ENCODE peak calls at places on chromosomes 2 and 18, in five cellular contexts. R is HepG2, A is K562, G is HCT116, J is H1. Q is an unnamed sample.
A peak's percentile ranks its signal among the peaks of the same experiment; 100 is the strongest.

GRCh38 chr2:230124792-230125452 is 56.2 kb upstream of the SLC16A14 start:
- DNase-seq in R (no peak), A (no peak), G (no peak), J (no peak), Q (no peak)

GRCh38 chr2:99085400-99085799 is 56.1 kb upstream of the C2orf15 start:
- DNase-seq in R (peak; percentile 20), A (peak; percentile 33), G (no peak), J (no peak), Q (no peak)

GRCh38 chr2:158034198-158034831 is 67.4 kb upstream of the UPP2 start:
- DNase-seq in R (peak; percentile 74), A (peak; percentile 74), G (peak; percentile 53), J (no peak), Q (no peak)

GRCh38 chr2:231590614-231591013 is 2.0 kb upstream of the TEX44 start:
- DNase-seq in R (no peak), A (no peak), G (no peak), J (no peak), Q (no peak)

GRCh38 chr18:79847606-79848293 is 50.0 kb downstream of the KCNG2 start:
- DNase-seq in R (no peak), A (no peak), G (no peak), J (peak; percentile 33), Q (no peak)

GRCh38 chr2:177263451-177264208 is 897 bp downstream of the NFE2L2 start:
- DNase-seq in R (peak; percentile 96), A (peak; percentile 99), G (peak; percentile 94), J (peak; percentile 88), Q (peak; percentile 71)

GRCh38 chr2:70472256-70472905 is 81.2 kb downstream of the TGFA start:
- DNase-seq in R (no peak), A (no peak), G (no peak), J (no peak), Q (no peak)

GRCh38 chr2:174005801-174006419 is 40.7 kb upstream of the SP3 start:
- DNase-seq in R (no peak), A (no peak), G (no peak), J (no peak), Q (no peak)

GRCh38 chr18:33014060-33014796 is 241.4 kb upstream of the KLHL14 start:
- DNase-seq in R (peak; percentile 64), A (no peak), G (no peak), J (no peak), Q (no peak)

GRCh38 chr18:78793313-78793712 is 186.3 kb upstream of the SALL3 start:
- DNase-seq in R (no peak), A (no peak), G (no peak), J (no peak), Q (no peak)

DNA sequence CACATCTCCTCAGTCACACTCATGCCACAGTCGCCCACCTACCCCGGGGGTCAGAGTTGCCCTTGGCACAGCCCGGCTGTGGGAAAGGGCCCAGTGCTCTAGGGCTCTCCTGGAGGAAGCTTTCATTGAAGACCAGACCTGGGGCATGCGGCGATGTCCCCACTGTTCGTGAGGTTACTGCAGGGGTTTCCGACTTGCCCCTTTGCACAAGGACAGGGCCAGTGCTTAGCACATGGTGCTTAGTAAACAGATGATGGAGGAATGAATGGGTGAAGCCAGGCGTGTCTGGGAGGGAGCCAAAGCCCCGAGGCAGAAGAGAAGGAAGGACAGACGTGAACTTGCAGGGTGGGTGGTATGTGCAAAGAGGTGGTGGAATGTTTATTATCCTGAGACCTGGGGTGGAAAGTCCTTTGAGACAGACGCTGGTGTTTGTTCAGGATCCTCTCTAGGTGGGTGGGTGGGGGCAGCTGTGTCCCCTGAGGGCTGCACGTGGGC is 205.9 kb upstream of the ARL4C start:
- DNase-seq in R (peak; percentile 42), A (no peak), G (no peak), J (no peak), Q (no peak)
- TF ChIP-seq ATF3 in R (no peak), A (no peak), G (no peak), J (no peak), Q (no peak)

GRCh38 chr2:235518317-235519090 is 24.7 kb downstream of the AGAP1 start:
- DNase-seq in R (no peak), A (no peak), G (no peak), J (no peak), Q (no peak)

GRCh38 chr2:235523486-235524150 is 29.8 kb downstream of the AGAP1 start:
- DNase-seq in R (no peak), A (no peak), G (no peak), J (no peak), Q (no peak)

GRCh38 chr2:235523021-235523420 is 29.2 kb downstream of the AGAP1 start:
- DNase-seq in R (no peak), A (no peak), G (no peak), J (no peak), Q (no peak)

GRCh38 chr2:235521844-235522243 is 28.0 kb downstream of the AGAP1 start:
- DNase-seq in R (no peak), A (no peak), G (no peak), J (no peak), Q (no peak)

GRCh38 chr2:235520787-235521186 is 26.9 kb downstream of the AGAP1 start:
- DNase-seq in R (no peak), A (no peak), G (no peak), J (no peak), Q (no peak)
- H4K20me1 ChIP-seq in R (peaks cover 14% of the 10 kb centered on the region), A (peaks cover 15% of the 10 kb centered on the region), G (peaks cover 12% of the 10 kb centered on the region), J (peaks cover 16% of the 10 kb centered on the region), Q (no peaks in the 10 kb centered on the region)

DNA sequence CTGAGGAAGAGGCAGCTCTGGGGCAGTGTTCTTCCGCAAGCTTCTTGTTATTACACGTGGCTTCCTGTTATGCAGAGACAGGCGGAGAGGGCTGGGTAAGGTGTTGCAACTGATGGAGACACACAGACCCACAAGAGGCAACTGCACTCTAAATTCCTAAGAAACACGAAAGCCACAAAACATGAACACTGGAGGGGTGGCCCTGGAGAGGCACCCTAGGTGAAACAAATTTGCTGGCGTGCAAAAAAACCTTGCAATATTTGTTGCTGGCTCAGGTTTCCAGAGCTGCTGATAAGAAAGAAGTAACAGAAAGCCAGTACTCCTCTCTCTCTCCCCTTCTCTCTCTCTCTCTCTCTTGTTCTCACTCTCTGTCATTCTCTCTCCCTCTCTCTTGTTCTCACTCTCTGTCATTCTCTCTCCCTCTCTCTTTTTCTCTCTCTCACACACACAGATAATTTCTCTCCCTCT is 31.8 kb downstream of the ARHGAP25 start:
- DNase-seq in R (no peak), A (peak; percentile 46), G (no peak), J (no peak), Q (no peak)
- TF ChIP-seq ATF3 in R (no peak), A (no peak), G (no peak), J (no peak), Q (no peak)

DNA sequence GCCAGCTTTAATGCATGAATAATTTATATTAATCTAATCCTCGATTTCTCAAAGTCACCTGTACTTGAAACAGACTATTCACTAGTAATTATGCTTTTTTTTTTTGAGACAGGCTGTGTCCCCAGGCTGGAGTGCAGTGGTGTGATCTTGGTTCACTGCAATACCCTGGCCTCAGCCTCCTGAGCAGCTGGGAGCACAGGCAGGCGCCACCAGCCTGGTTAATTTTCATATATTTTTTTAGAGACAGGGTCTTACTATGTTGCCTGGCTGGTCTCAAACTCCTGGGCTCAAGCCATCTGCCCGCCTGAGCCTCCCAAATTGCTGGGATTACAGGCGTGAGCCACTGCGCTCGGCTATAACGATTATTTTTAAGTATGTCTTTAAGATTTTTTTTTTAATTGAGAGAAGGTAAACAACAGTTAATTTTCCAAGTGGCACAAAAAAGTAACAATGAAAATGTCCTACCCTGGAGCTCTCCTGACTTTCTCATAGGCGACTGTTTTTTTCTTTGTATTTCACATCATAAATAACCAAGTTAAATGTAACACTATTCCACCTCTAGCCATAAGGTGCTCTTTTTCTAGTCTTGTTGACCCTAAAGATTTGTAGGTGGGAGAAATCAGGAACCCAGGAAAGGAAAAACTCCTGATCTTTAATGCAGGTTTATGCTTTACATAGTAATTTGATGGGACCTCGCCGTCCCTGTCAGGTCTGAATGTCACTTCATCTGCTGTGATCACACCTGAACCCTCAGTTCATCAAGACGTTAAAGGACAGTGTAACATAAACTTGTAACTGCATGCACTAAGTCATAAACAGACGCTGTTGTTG is 1.3 kb upstream of the ANKRD12 start:
- DNase-seq in R (no peak), A (no peak), G (no peak), J (no peak), Q (no peak)
- H4K20me1 ChIP-seq in R (peaks cover 14% of the 10 kb centered on the region), A (no peaks in the 10 kb centered on the region), G (no peaks in the 10 kb centered on the region), J (peaks cover 9% of the 10 kb centered on the region), Q (no peaks in the 10 kb centered on the region)

DNA sequence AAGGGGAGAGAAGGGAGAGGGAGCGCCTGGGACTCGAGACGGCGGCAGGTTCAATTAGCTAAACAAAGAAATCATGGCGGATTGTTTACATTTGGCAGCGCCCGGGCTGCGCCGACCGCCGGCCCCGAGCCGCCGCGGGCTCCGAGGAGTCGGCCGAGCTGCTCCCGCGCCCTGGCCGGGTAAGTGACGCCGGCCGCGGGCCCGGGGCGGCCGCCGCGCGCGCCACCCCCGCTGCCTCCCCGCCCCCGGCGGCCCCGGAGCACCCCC is 187.1 kb upstream of the FANCL start:
- DNase-seq in R (no peak), A (no peak), G (no peak), J (peak; percentile 66), Q (no peak)
- TF ChIP-seq ATF3 in R (no peak), A (no peak), G (no peak), J (no peak), Q (no peak)

Q was measured in GM12878.